ENCODE peak calls at places on chromosomes 2 and 18, in four cellular contexts. F, D, C and K are unnamed samples.

GRCh38 chr2:34012728-34013302 is 413.7 kb upstream of the FAM98A start:
- DNase-seq in C (peak; percentile 85), F (no peak), D (peak; percentile 58), K (no peak)

GRCh38 chr2:75320893-75321292 is 121.6 kb upstream of the TACR1 start:
- DNase-seq in D (no peak), C (no peak), F (no peak), K (no peak)

GRCh38 chr18:31225668-31226067 is 63.0 kb upstream of the DSC1 start:
- DNase-seq in D (no peak), C (no peak), F (no peak), K (no peak)

GRCh38 chr2:218857371-218858137 is 2.1 kb upstream of the WNT6 start:
- DNase-seq in F (no peak), C (peak; percentile 61), D (no peak), K (no peak)

GRCh38 chr2:17593841-17594482 is 53.5 kb downstream of the VSNL1 start:
- DNase-seq in F (no peak), D (no peak), C (no peak), K (no peak)

GRCh38 chr2:144211826-144212225 is 308.1 kb downstream of the ZEB2 start:
- DNase-seq in C (no peak), F (no peak), D (no peak), K (no peak)

GRCh38 chr18:57043241-57043640 is 103.6 kb upstream of the BOD1L2 start:
- DNase-seq in D (no peak), F (no peak), C (no peak), K (no peak)

GRCh38 chr2:3465844-3466481 is 53.4 kb downstream of the ADI1 start:
- DNase-seq in D (no peak), C (no peak), F (no peak), K (no peak)

GRCh38 chr2:98869272-98869641 is 66.8 kb downstream of the CRACDL start:
- DNase-seq in C (no peak), F (no peak), D (no peak), K (no peak)

GRCh38 chr2:28398101-28398834 is 5.6 kb downstream of the FOSL2 start:
- DNase-seq in C (peak; percentile 37), D (no peak), F (no peak), K (no peak)

GRCh38 chr18:74976331-74976909 is 232.5 kb downstream of the PTGR3 start:
- DNase-seq in F (no peak), C (no peak), D (no peak), K (no peak)

GRCh38 chr2:116317111-116317510 is 1497.4 kb upstream of the DDX18 start:
- DNase-seq in F (no peak), D (no peak), C (no peak), K (no peak)

GRCh38 chr2:165582863-165583506 is 113.5 kb downstream of the CSRNP3 start:
- DNase-seq in F (no peak), D (no peak), C (no peak), K (no peak)

GRCh38 chr2:55061534-55062344 is 11.5 kb upstream of the RTN4 start:
- DNase-seq in D (no peak), F (no peak), C (no peak), K (no peak)

GRCh38 chr18:48687694-48688042 is 148.8 kb downstream of the CTIF start:
- DNase-seq in F (no peak), D (no peak), C (no peak), K (no peak)

GRCh38 chr18:596288-596881 is 403 bp upstream of the CLUL1 start:
- DNase-seq in F (peak; percentile 66), C (no peak), D (peak; percentile 72), K (no peak)

GRCh38 chr2:166373951-166374350 is 1.8 kb downstream of the SCN9A start:
- DNase-seq in C (peak; percentile 79), D (no peak), F (no peak), K (no peak)

GRCh38 chr2:127089466-127090235 is 17.3 kb downstream of the BIN1 start:
- DNase-seq in C (no peak), D (no peak), F (no peak), K (no peak)

GRCh38 chr2:119028327-119029174 is 86.6 kb downstream of the MARCO start:
- DNase-seq in D (peak; percentile 33), C (peak; percentile 46), F (no peak), K (no peak)

GRCh38 chr2:163682695-163683094 is 53.1 kb downstream of the FIGN start:
- DNase-seq in D (no peak), F (no peak), C (no peak), K (no peak)

GRCh38 chr2:234500394-234501006 is 3.6 kb upstream of the ARL4C start:
- DNase-seq in D (peak; percentile 21), F (peak; percentile 72), C (peak; percentile 57), K (peak; percentile 47)

GRCh38 chr2:98148968-98149697 is 62.2 kb downstream of the VWA3B start:
- DNase-seq in C (peak; percentile 48), F (peak; percentile 5), D (no peak), K (no peak)

GRCh38 chr2:224333631-224334030 is 68.3 kb downstream of the FAM124B start:
- DNase-seq in C (no peak), F (no peak), D (no peak), K (no peak)

GRCh38 chr2:241029599-241030332 is 31.3 kb downstream of the SNED1 start:
- DNase-seq in F (no peak), C (no peak), D (no peak), K (no peak)

GRCh38 chr2:18238231-18238630 is 322.2 kb downstream of the RDH14 start:
- DNase-seq in F (no peak), D (no peak), C (no peak), K (no peak)

GRCh38 chr2:79713131-79713785 is 200.4 kb downstream of the CTNNA2 start:
- DNase-seq in D (no peak), C (no peak), F (no peak), K (no peak)

GRCh38 chr18:61556862-61557261 is 223.6 kb downstream of the CDH20 start:
- DNase-seq in D (no peak), C (peak; percentile 55), F (no peak), K (no peak)

DNA sequence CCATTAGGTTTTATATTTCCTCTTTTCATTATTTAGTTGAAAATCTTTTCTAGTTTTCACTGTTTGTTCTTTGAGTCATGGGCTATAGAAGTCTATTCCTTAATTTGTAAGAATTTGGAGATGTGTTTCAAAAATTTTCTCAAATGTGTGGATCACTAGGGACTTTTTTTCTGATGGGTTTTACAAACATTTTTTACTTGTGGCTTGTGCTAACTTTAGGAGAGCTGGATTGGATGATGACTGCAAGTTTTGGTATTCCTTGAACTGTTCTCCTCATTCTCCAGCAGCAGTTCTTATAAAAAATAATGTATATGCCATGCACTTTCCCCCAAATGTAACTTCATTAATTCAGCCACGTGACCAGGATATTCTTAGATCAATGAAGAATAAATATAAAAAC is 94.7 kb upstream of the CWC22 start:
- DNase-seq in F (no peak), D (no peak), C (peak; percentile 12), K (no peak)
- TF ChIP-seq CTCF in F (no peak), D (no peak), C (no peak), K (no peak)

DNA sequence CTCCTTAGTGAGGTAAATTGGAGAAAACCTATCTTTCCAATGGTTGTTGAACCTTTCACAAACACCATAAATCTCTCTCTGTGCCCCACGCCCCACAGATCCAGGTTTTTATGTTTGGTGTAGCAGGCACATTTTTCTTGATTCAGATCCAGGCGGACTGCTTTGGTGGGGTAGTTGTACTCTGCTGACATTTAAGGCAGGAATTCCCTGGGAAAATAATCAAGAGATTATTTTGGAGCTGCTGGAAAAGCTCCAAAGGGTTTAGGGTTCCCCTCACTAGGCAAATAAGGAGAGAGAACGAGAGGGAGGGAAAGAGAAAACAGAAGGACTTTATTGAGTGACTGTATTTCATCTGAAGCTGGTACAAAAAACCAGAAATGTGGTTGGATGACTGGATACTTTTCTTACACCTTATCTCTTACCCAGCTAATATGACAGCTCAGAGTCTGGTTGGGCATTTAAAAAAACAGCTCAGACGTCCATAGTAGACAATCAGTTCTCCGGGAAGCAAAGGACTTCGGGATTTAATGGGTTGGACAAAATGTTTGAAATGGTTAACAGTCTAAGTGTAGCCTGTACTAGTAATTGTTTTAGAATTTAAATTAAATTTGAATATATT is 3.6 kb upstream of the AQP4 start:
- DNase-seq in F (no peak), C (no peak), D (no peak), K (no peak)
- TF ChIP-seq CTCF in F (no peak), C (no peak), D (no peak), K (no peak)

DNA sequence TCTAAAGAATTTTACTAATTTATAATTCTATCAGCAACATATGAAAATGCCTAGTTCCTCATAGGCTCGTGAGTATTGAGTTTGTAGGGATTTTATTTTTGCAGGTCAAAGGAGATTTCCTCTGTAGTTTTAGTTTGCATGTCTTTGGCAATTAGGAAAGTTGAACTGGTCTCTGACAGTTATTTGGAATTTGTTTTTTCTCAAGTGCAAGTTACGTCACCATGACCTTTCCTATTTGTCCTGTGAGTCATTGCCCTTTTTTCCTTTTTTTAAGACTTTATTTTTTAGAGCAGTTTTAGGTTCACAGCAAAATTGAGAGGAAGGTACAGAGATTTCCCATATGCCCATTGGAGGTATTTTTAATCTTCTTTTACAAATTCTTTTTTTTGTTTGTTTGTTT is 29.0 kb downstream of the RAMP1 start:
- DNase-seq in C (no peak), D (no peak), F (no peak), K (no peak)
- TF ChIP-seq CTCF in C (no peak), D (no peak), F (no peak), K (no peak)

DNA sequence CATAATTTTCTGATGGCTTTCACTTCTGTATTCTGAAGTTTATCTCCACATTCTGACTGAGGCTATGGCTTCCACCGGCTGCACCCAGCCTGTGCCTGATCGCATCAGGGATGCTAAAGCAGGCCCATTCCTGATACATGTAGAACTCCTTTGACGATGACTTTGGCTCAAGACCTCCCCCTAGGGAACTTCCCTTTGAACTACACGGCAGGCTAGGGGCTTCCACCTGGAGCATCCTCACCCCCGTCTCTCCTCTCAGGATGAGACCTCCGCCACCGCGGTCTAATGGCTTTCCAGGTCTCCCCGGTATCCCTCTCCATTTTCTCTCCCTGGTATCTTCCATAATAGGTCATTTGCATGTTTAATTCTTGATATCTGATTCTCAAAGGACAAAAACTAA is 214.9 kb upstream of the CHST9 start:
- DNase-seq in C (peak; percentile 1), D (no peak), F (no peak), K (no peak)
- TF ChIP-seq CTCF in C (peak; percentile 28), D (no peak), F (no peak), K (no peak)

DNA sequence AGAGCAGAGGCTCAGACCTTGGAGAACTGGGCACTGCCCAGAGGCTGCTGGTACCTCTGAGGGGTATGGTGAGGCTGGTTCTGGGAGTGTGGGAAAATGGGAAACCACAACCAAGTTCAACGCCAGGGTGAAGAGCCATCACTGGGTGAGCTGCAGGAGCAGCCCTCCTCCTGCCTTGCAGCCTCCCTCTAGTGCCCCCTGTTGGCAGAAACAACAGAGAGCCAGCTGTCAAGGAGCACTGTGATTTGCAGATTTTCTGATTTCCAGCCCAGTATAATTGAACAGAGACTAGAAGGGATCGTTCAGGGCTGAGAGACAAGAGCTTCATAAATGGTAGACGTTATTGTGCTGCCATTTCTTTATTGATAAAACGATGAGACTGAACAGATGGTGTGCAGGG is 50.5 kb downstream of the MAPK4 start:
- DNase-seq in F (no peak), C (peak; percentile 26), D (no peak), K (no peak)
- TF ChIP-seq CTCF in F (no peak), C (peak; percentile 59), D (no peak), K (no peak)

GRCh38 chr2:24490674-24491625 is at the start of gene NCOA1:
- DNase-seq in C (peak; percentile 96), F (peak; percentile 88), D (peak; percentile 66), K (peak; percentile 82)
- TF ChIP-seq CTCF in C (no peak), F (no peak), D (peak; percentile 42), K (no peak)

GRCh38 chr2:136381245-136381644 is 263.3 kb upstream of the CXCR4 start:
- DNase-seq in F (no peak), C (no peak), D (no peak), K (no peak)
- TF ChIP-seq CTCF in F (no peak), C (no peak), D (no peak), K (no peak)

GRCh38 chr18:28005164-28005563 is 171.8 kb downstream of the CDH2 start:
- DNase-seq in C (no peak), F (no peak), D (no peak), K (no peak)
- TF ChIP-seq CTCF in C (no peak), F (no peak), D (no peak), K (no peak)